ENCODE peak calls at places on chromosomes 16 and 17, in five cellular contexts. B is activated naive CD8-positive, alpha-beta T cell treated with anti-CD3 and anti-CD28 coated beads, Interleukin-2, amount 50 U/mL, for 24 hours; U is amygdala; S is neuronal stem cell; Z is hypothalamus. I is an unnamed sample.

GRCh38 chr16:23771642-23772041 is 16.8 kb downstream of the CHP2 start:
- DNase-seq in B (no peak), U (no peak), S (no peak), Z (no peak), I (no peak)

GRCh38 chr16:66337434-66338188 is 28.9 kb upstream of the CDH5 start:
- DNase-seq in B (no peak), U (no peak), S (no peak), Z (no peak), I (no peak)

GRCh38 chr16:2473999-2474876 is 689 bp upstream of the TBC1D24 start:
- DNase-seq in B (peak; percentile 65), U (peak; percentile 61), S (no peak), Z (peak; percentile 58), I (no peak)

GRCh38 chr17:50447870-50448573 is 20.7 kb downstream of the CHAD start:
- DNase-seq in B (no peak), U (no peak), S (no peak), Z (no peak), I (no peak)

GRCh38 chr16:1871974-1872635 is at the start of gene MEIOB:
- DNase-seq in B (peak; percentile 46), U (no peak), S (peak; percentile 43), Z (no peak), I (no peak)

GRCh38 chr16:30119428-30119827 is 3.6 kb downstream of the MAPK3 start:
- DNase-seq in B (no peak), U (no peak), S (no peak), Z (no peak), I (no peak)

GRCh38 chr16:56225013-56225742 is 33.9 kb downstream of the GNAO1 start:
- DNase-seq in B (no peak), U (no peak), S (no peak), Z (no peak), I (no peak)

GRCh38 chr17:76039121-76039520 is 12.0 kb upstream of the EVPL start:
- DNase-seq in B (no peak), U (no peak), S (no peak), Z (no peak), I (no peak)

GRCh38 chr16:59991171-59991570 is 1257.1 kb upstream of the GOT2 start:
- DNase-seq in B (no peak), U (no peak), S (no peak), Z (no peak), I (no peak)

GRCh38 chr16:89370081-89370511 is 120.3 kb downstream of the ANKRD11 start:
- DNase-seq in B (no peak), U (no peak), S (no peak), Z (no peak), I (no peak)

GRCh38 chr16:73023752-73024570 is 24.0 kb downstream of the ZFHX3 start:
- DNase-seq in B (no peak), U (no peak), S (no peak), Z (no peak), I (no peak)

GRCh38 chr16:11020792-11021440 is 76.6 kb downstream of the CLEC16A start:
- DNase-seq in B (no peak), U (no peak), S (no peak), Z (no peak), I (no peak)

GRCh38 chr16:85202631-85203461 is 90.6 kb upstream of the CIBAR2 start:
- DNase-seq in B (no peak), U (peak; percentile 36), S (peak; percentile 48), Z (no peak), I (peak; percentile 44)

GRCh38 chr16:8751481-8752311 is 45.7 kb downstream of the TMEM186 start:
- DNase-seq in B (no peak), U (no peak), S (no peak), Z (no peak), I (no peak)

GRCh38 chr16:11123666-11124065 is 132.3 kb downstream of the SOCS1 start:
- DNase-seq in B (no peak), U (no peak), S (no peak), Z (no peak), I (no peak)

GRCh38 chr17:50953831-50954601 is 87.9 kb upstream of the TOB1 start:
- DNase-seq in B (no peak), U (no peak), S (no peak), Z (no peak), I (peak; percentile 92)

GRCh38 chr16:16096161-16096857 is 127.0 kb downstream of the ABCC6 start:
- DNase-seq in B (no peak), U (no peak), S (no peak), Z (no peak), I (no peak)

GRCh38 chr16:47732122-47732805 is 271.1 kb downstream of the PHKB start:
- DNase-seq in B (peak; percentile 6), U (no peak), S (no peak), Z (no peak), I (no peak)

GRCh38 chr17:50501054-50501453 is 7.2 kb upstream of the MYCBPAP start:
- DNase-seq in B (peak; percentile 47), U (no peak), S (no peak), Z (no peak), I (no peak)

I was measured in gastrocnemius medialis.